ENCODE peak calls at places on chromosomes 6 and 20, in four cellular contexts. A, N, T and W are unnamed samples.

GRCh38 chr20:57372157-57372556 is 19.0 kb upstream of the RBM38 start:
- DNase-seq in N (no peak), A (no peak), T (no peak), W (no peak)

GRCh38 chr20:64062596-64063388 is at the start of gene TCEA2:
- DNase-seq in N (peak; percentile 98), A (peak; percentile 97), T (peak; percentile 95), W (peak; percentile 73)

GRCh38 chr6:118319890-118320289 is 228.2 kb upstream of the PLN start:
- DNase-seq in A (no peak), N (no peak), T (no peak), W (no peak)

GRCh38 chr6:146194434-146194833 is 165.6 kb downstream of the GRM1 start:
- DNase-seq in A (no peak), N (no peak), T (no peak), W (no peak)

GRCh38 chr20:58623579-58624473 is 27.3 kb upstream of the STX16 start:
- DNase-seq in N (peak; percentile 74), A (no peak), T (no peak), W (peak; percentile 71)

GRCh38 chr20:25369971-25370370 is 20.7 kb downstream of the ABHD12 start:
- DNase-seq in A (no peak), N (no peak), T (no peak), W (no peak)

GRCh38 chr6:12656841-12657435 is 59.6 kb upstream of the PHACTR1 start:
- DNase-seq in N (no peak), A (no peak), T (no peak), W (no peak)

GRCh38 chr6:151442359-151442758 is 9.6 kb downstream of the RMND1 start:
- DNase-seq in A (peak; percentile 82), N (no peak), T (no peak), W (no peak)

GRCh38 chr6:43855247-43855646 is 85.2 kb downstream of the VEGFA start:
- DNase-seq in A (no peak), T (no peak), N (no peak), W (no peak)

GRCh38 chr20:37356387-37356786 is 10.4 kb downstream of the SRC start:
- DNase-seq in T (no peak), N (peak; percentile 79), A (no peak), W (no peak)

GRCh38 chr6:162917506-162917905 is 189.7 kb downstream of the PACRG start:
- DNase-seq in T (no peak), N (no peak), A (no peak), W (no peak)

GRCh38 chr6:138493413-138493812 is 5.9 kb downstream of the NHSL1 start:
- DNase-seq in T (no peak), A (peak; percentile 74), N (no peak), W (peak; percentile 83)

GRCh38 chr20:30912006-30912660 is 345.3 kb upstream of the DEFB115 start:
- DNase-seq in N (no peak), A (no peak), T (peak; percentile 71), W (no peak)

GRCh38 chr20:52191132-52191435 is 495 bp downstream of the ZFP64 start:
- DNase-seq in T (no peak), A (no peak), N (no peak), W (peak; percentile 57)

GRCh38 chr6:149440735-149441662 is 40.9 kb downstream of the SUMO4 start:
- DNase-seq in N (no peak), A (no peak), T (no peak), W (peak; percentile 41)

GRCh38 chr6:138328210-138328609 is 49.5 kb upstream of the SMIM28 start:
- DNase-seq in T (no peak), N (no peak), A (no peak), W (no peak)

GRCh38 chr20:20463933-20464374 is 96.0 kb downstream of the INSM1 start:
- DNase-seq in N (no peak), T (no peak), A (no peak), W (no peak)

GRCh38 chr6:45212976-45213375 is 115.2 kb upstream of the RUNX2 start:
- DNase-seq in A (no peak), N (no peak), T (no peak), W (peak; percentile 13)

GRCh38 chr6:69416739-69417138 is 380.1 kb downstream of the LMBRD1 start:
- DNase-seq in T (no peak), A (no peak), N (no peak), W (no peak)

GRCh38 chr6:20575691-20576451 is 41.6 kb downstream of the CDKAL1 start:
- DNase-seq in N (no peak), T (no peak), A (no peak), W (no peak)

GRCh38 chr6:29011276-29011734 is 6.2 kb upstream of the ZNF311 start:
- DNase-seq in T (peak; percentile 73), A (peak; percentile 23), N (peak; percentile 55), W (peak; percentile 43)

GRCh38 chr6:29019629-29020028 is 14.5 kb upstream of the ZNF311 start:
- DNase-seq in A (no peak), N (no peak), T (no peak), W (no peak)

GRCh38 chr6:29017428-29017802 is 12.3 kb upstream of the ZNF311 start:
- DNase-seq in T (no peak), A (no peak), N (no peak), W (no peak)

GRCh38 chr6:29016559-29017427 is 11.7 kb upstream of the ZNF311 start:
- DNase-seq in A (peak; percentile 83), T (peak; percentile 90), N (peak; percentile 80), W (peak; percentile 42)

GRCh38 chr6:29014729-29015608 is 9.9 kb upstream of the ZNF311 start:
- DNase-seq in A (no peak), T (no peak), N (no peak), W (no peak)
- TF ChIP-seq CTCF in A (no peak), T (peak; percentile 28), N (no peak), W (no peak)

DNA sequence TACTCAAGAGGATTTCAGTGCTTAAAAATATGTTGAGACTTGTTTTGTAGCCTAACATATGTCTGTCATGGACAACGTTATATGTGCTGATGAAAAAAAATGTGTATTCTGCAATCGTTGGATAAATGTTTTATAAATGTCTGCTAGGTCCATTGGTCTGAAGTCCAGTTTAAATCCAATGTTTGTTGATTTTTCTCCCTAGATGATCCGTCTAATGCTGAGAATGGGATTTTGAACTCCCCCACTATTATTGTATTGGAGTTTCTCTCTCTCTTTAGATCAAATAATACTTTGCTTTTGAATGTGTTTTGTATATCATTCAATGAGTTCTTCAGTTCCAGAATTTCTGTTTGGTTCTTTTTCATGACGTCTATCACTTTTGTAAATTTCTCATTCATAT is 44.9 kb downstream of the CYB5R4 start:
- DNase-seq in N (no peak), A (no peak), T (no peak), W (no peak)
- H3K4me1 ChIP-seq in N (no peaks in the 10 kb centered on the region), A (no peaks in the 10 kb centered on the region), T (no peaks in the 10 kb centered on the region), W (no peaks in the 10 kb centered on the region)

DNA sequence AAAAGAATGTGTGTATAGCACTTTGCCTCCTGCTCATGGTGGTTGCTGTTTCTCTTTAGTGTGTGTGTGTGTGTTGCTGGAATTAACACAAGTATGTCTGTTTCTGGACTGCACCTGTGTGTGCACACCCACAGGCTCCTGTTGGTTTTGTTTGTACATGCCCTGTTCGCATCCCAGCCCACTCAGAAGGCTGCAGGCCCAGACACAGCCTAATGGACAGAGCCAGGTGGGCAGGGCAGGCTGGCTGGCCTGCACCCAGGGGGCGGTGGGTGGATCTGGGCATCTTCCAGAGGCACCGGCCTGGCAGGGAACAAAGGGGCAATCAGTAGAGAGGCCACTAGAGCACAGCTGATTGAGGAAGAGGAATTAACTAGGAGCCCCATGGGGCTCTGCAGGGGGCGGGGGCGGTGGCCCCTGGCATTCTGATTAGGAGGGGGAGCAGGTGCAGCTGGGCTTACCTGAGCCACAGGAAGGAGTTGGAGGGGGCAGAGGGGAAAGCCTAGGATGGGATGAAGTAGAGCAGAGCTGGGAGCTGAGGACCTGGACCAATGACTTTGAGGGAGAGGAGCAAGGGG is 21.9 kb downstream of the CD40 start:
- DNase-seq in T (no peak), A (peak; percentile 95), N (no peak), W (peak; percentile 68)
- H3K27me3 ChIP-seq in T (no peaks in the 10 kb centered on the region), A (no peaks in the 10 kb centered on the region), N (peaks cover 51% of the 10 kb centered on the region), W (peaks cover 78% of the 10 kb centered on the region)

GRCh38 chr6:160755168-160755567 is 53.1 kb downstream of the PLG start:
- DNase-seq in T (no peak), A (no peak), N (no peak), W (no peak)

GRCh38 chr6:160756021-160756420 is 54.0 kb downstream of the PLG start:
- DNase-seq in T (no peak), A (no peak), N (no peak), W (no peak)

DNA sequence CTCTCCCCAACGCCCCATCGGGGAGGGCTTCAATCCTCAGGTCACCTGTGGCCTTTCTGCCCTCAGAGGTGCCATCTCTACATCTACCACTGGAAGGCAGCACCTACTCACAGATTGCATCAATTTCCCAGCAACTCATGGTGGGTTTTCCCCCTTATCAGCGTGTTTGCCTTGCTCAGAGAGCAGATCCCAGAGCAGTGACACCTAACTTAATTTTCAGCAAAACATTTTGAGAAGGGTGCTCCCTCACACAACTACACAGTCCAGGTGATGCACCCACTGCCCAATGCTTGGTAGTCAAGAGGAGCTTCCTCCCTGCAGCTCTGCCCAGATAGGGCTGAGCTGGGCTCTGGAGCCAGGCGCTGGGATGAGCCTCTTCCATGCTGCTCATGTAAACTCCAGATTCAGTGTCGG is 48.2 kb downstream of the PLG start:
- DNase-seq in A (no peak), T (peak; percentile 76), N (no peak), W (peak; percentile 27)
- TF ChIP-seq CTCF in A (no peak), T (peak; percentile 99), N (no peak), W (peak; percentile 79)

GRCh38 chr6:157834549-157834948 is 11.5 kb downstream of the SNX9 start:
- DNase-seq in A (no peak), T (no peak), N (no peak), W (no peak)

GRCh38 chr6:157830354-157831017 is 7.4 kb downstream of the SNX9 start:
- DNase-seq in T (no peak), N (no peak), A (no peak), W (no peak)

GRCh38 chr6:157832250-157832967 is 9.4 kb downstream of the SNX9 start:
- DNase-seq in A (no peak), T (no peak), N (no peak), W (peak; percentile 29)

GRCh38 chr6:157831018-157831369 is 7.9 kb downstream of the SNX9 start:
- DNase-seq in A (no peak), N (no peak), T (no peak), W (no peak)

DNA sequence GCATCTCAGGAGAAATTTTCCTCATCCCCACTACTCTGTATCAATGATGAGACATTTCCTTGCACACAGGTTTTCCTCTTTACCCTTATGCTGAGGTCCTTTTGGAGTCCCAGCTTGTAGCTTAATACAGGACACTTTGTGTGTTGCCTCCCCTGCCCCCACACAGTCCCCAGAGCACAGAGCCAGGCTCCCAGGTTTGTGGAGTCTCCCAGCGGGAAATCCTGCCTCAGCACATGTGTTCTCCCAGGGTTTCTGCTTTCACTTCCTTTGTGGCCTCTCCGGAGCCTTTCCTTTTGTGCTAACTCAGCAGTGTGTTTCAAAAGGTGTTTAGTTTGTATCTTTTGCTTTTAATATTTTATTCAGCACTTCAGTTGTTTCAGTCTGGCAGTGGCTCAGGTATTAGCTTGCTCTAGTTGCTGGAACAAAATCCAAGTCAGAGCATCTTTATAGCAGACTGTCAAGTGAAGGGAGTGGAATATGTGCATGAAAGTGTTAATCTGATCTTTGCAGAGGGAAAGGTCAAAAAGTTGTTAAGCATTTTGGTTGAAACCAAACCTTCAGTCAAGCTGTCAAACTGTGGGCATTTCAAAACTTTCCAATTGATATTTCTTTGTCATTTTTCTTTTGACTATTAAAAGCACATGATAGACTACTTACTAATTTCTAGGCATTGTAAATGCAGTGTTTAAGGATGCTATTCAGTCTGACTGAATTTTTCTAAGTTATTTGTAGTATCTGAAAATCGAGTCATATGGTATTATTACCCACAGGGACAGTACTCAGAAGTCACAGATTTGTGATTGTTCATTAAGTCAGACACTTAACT is 8.6 kb downstream of the SNX9 start:
- DNase-seq in T (no peak), N (no peak), A (no peak), W (no peak)
- H3K4me1 ChIP-seq in T (peaks cover 8% of the 10 kb centered on the region), N (peaks cover 45% of the 10 kb centered on the region), A (peaks cover 15% of the 10 kb centered on the region), W (peaks cover 23% of the 10 kb centered on the region)